ENCODE peak calls at places on chromosomes 13 and 19, in four cellular contexts. G, E, R and Q are unnamed samples.

GRCh38 chr19:13830761-13831481 is 35.7 kb downstream of the ZSWIM4 start:
- DNase-seq in G (no peak), E (no peak), R (no peak), Q (no peak)

GRCh38 chr13:19158526-19158925 is 23.1 kb downstream of the TUBA3C start:
- DNase-seq in G (no peak), E (no peak), R (no peak), Q (no peak)

GRCh38 chr13:112642061-112642460 is 47.8 kb upstream of the ATP11A start:
- DNase-seq in G (no peak), E (no peak), R (no peak), Q (no peak)

GRCh38 chr13:43200736-43201135 is 177.3 kb downstream of the DNAJC15 start:
- DNase-seq in G (no peak), E (no peak), R (no peak), Q (no peak)

GRCh38 chr19:18252370-18252717 is 21.9 kb downstream of the IQCN start:
- DNase-seq in G (no peak), E (no peak), R (no peak), Q (no peak)

GRCh38 chr13:75675421-75675820 is 39.3 kb downstream of the LMO7 start:
- DNase-seq in G (no peak), E (no peak), R (no peak), Q (no peak)

GRCh38 chr19:2983351-2984195 is 6.2 kb downstream of the TLE6 start:
- DNase-seq in G (no peak), E (peak), R (no peak), Q (peak)

GRCh38 chr19:31269425-31270127 is 79.7 kb downstream of the TSHZ3 start:
- DNase-seq in G (no peak), E (no peak), R (no peak), Q (no peak)

GRCh38 chr19:17333611-17334413 is 843 bp downstream of the ANO8 start:
- DNase-seq in G (peak), E (peak), R (no peak), Q (no peak)

GRCh38 chr13:51147732-51148131 is 36.7 kb upstream of the C13orf42 start:
- DNase-seq in G (no peak), E (no peak), R (no peak), Q (no peak)

GRCh38 chr19:11587302-11587972 is 9.8 kb upstream of the ZNF627 start:
- DNase-seq in G (no peak), E (peak), R (peak), Q (peak)

GRCh38 chr19:47186337-47187022 is 44.5 kb downstream of the BBC3 start:
- DNase-seq in G (peak), E (no peak), R (no peak), Q (no peak)

GRCh38 chr13:40181203-40181845 is 485.1 kb downstream of the FOXO1 start:
- DNase-seq in G (no peak), E (peak), R (peak), Q (peak)

GRCh38 chr19:48279747-48280146 is 9.9 kb downstream of the ZNF114 start:
- DNase-seq in G (no peak), E (no peak), R (no peak), Q (no peak)

GRCh38 chr19:48287748-48288147 is 17.9 kb downstream of the ZNF114 start:
- DNase-seq in G (no peak), E (no peak), R (no peak), Q (no peak)

GRCh38 chr19:48284891-48285290 is 15.0 kb downstream of the ZNF114 start:
- DNase-seq in G (no peak), E (no peak), R (no peak), Q (no peak)

DNA sequence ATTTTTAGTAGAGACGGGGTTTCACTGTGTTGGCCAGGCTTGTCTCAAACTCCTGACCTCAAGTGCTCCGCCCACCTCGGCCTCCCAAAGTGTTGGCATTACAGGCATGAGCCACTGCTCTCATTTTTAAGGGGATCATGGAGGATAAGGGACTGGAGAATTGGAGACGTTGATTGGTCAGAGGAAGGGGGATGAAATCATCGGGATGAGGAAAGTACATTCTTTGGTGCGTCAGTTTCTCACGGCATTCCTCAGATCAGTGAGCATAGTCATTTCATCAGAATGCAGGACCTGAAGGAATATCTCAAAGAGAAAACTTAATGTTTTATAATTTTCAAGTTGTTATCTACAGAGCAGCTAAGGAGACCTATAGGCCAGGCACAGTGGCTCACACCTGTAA is 14.0 kb downstream of the ZNF114 start:
- DNase-seq in G (no peak), E (no peak), R (no peak), Q (no peak)
- TF ChIP-seq FOXK2 in G (no peak), E (no peak), R (no peak), Q (no peak)

GRCh38 chr13:28447989-28448388 is 46.9 kb downstream of the FLT1 start:
- DNase-seq in G (no peak), E (no peak), R (no peak), Q (no peak)
- TF ChIP-seq FOXK2 in G (no peak), E (no peak), R (no peak), Q (no peak)

GRCh38 chr13:98419786-98420559 is 156.9 kb downstream of the STK24 start:
- DNase-seq in G (no peak), E (no peak), R (no peak), Q (no peak)

GRCh38 chr13:98415326-98416070 is 161.4 kb downstream of the STK24 start:
- DNase-seq in G (no peak), E (no peak), R (no peak), Q (no peak)

GRCh38 chr13:98420560-98421175 is 156.2 kb downstream of the STK24 start:
- DNase-seq in G (no peak), E (no peak), R (no peak), Q (no peak)

GRCh38 chr13:98413796-98414195 is 163.1 kb downstream of the STK24 start:
- DNase-seq in G (no peak), E (no peak), R (no peak), Q (no peak)

GRCh38 chr13:98416408-98416807 is 160.5 kb downstream of the STK24 start:
- DNase-seq in G (no peak), E (no peak), R (no peak), Q (no peak)
- TF ChIP-seq FOXK2 in G (no peak), E (no peak), R (no peak), Q (no peak)

GRCh38 chr19:34360354-34360909 is 4.6 kb upstream of the GPI start:
- DNase-seq in G (no peak), E (no peak), R (no peak), Q (no peak)
- TF ChIP-seq FOXK2 in G (no peak), E (no peak), R (no peak), Q (no peak)

GRCh38 chr19:50377051-50377441 is 789 bp downstream of the NR1H2 start:
- DNase-seq in G (no peak), E (peak), R (peak), Q (peak)
- TF ChIP-seq FOXK2 in G (no peak), E (no peak), R (no peak), Q (no peak)

GRCh38 chr13:70338608-70339007 is 230.4 kb upstream of the KLHL1 start:
- DNase-seq in G (no peak), E (no peak), R (no peak), Q (no peak)

GRCh38 chr13:70333752-70334151 is 225.5 kb upstream of the KLHL1 start:
- DNase-seq in G (no peak), E (no peak), R (no peak), Q (no peak)

GRCh38 chr13:70339738-70340137 is 231.5 kb upstream of the KLHL1 start:
- DNase-seq in G (no peak), E (no peak), R (peak), Q (peak)
- TF ChIP-seq FOXK2 in G (no peak), E (no peak), R (no peak), Q (no peak)